ENCODE peak calls at places on chromosomes 3 and 15, in five cellular contexts. O, H, Y, T and Q are unnamed samples.

GRCh38 chr3:186640473-186640818 is 247 bp downstream of the FETUB start:
- DNase-seq in O (no peak), H (no peak), Y (no peak), T (peak), Q (no peak)

GRCh38 chr3:51075221-51075775 is 309.8 kb upstream of the MANF start:
- DNase-seq in O (no peak), H (no peak), Y (no peak), T (no peak), Q (no peak)

GRCh38 chr3:98954242-98954641 is 52.7 kb upstream of the DCBLD2 start:
- DNase-seq in O (no peak), H (no peak), Y (no peak), T (peak), Q (no peak)

GRCh38 chr15:23566070-23567050 is 886 bp downstream of the MKRN3 start:
- DNase-seq in O (no peak), H (no peak), Y (no peak), T (peak), Q (no peak)

GRCh38 chr3:157581331-157581730 is 78.1 kb upstream of the VEPH1 start:
- DNase-seq in O (no peak), H (no peak), Y (no peak), T (peak), Q (no peak)

GRCh38 chr15:33226559-33227181 is 32.2 kb upstream of the FMN1 start:
- DNase-seq in O (no peak), H (peak), Y (no peak), T (peak), Q (no peak)

GRCh38 chr3:152348436-152349177 is 79.9 kb downstream of the MBNL1 start:
- DNase-seq in O (no peak), H (no peak), Y (no peak), T (peak), Q (no peak)

GRCh38 chr3:40086890-40087884 is 222.3 kb upstream of the EIF1B start:
- DNase-seq in O (peak), H (peak), Y (no peak), T (no peak), Q (no peak)

GRCh38 chr3:129485681-129486056 is 42.8 kb upstream of the RHO start:
- DNase-seq in O (peak), H (peak), Y (no peak), T (peak), Q (no peak)

GRCh38 chr15:51888593-51889195 is 59.2 kb downstream of the TMOD3 start:
- DNase-seq in O (no peak), H (no peak), Y (no peak), T (no peak), Q (no peak)

GRCh38 chr15:67256051-67256450 is 1.5 kb downstream of the IQCH start:
- DNase-seq in O (no peak), H (no peak), Y (no peak), T (no peak), Q (no peak)

GRCh38 chr15:71342658-71343057 is 227.4 kb downstream of the THSD4 start:
- DNase-seq in O (no peak), H (no peak), Y (no peak), T (no peak), Q (no peak)

GRCh38 chr3:86578071-86578470 is 412.9 kb downstream of the VGLL3 start:
- DNase-seq in O (no peak), H (no peak), Y (no peak), T (no peak), Q (no peak)

GRCh38 chr3:66303556-66303955 is 82.8 kb downstream of the SLC25A26 start:
- DNase-seq in O (no peak), H (no peak), Y (no peak), T (no peak), Q (no peak)

GRCh38 chr3:144590854-144591253 is 619.2 kb downstream of the DIPK2A start:
- DNase-seq in O (no peak), H (no peak), Y (no peak), T (peak), Q (no peak)

GRCh38 chr3:186458306-186459107 is 85.7 kb downstream of the CRYGS start:
- DNase-seq in O (no peak), H (no peak), Y (no peak), T (no peak), Q (no peak)

GRCh38 chr3:23659274-23659673 is 146.5 kb upstream of the UBE2E1 start:
- DNase-seq in O (no peak), H (no peak), Y (no peak), T (no peak), Q (no peak)

GRCh38 chr3:147906275-147906674 is 497.1 kb downstream of the ZIC1 start:
- DNase-seq in O (no peak), H (no peak), Y (no peak), T (peak), Q (no peak)

GRCh38 chr3:177931346-177931745 is 604.9 kb upstream of the KCNMB2 start:
- DNase-seq in O (no peak), H (no peak), Y (no peak), T (no peak), Q (no peak)

GRCh38 chr3:177929310-177929709 is 606.9 kb upstream of the KCNMB2 start:
- DNase-seq in O (no peak), H (no peak), Y (no peak), T (peak), Q (no peak)

GRCh38 chr3:177932750-177933660 is 603.2 kb upstream of the KCNMB2 start:
- DNase-seq in O (no peak), H (no peak), Y (no peak), T (peak), Q (no peak)

GRCh38 chr3:177932346-177932745 is 603.9 kb upstream of the KCNMB2 start:
- DNase-seq in O (no peak), H (no peak), Y (no peak), T (no peak), Q (no peak)

DNA sequence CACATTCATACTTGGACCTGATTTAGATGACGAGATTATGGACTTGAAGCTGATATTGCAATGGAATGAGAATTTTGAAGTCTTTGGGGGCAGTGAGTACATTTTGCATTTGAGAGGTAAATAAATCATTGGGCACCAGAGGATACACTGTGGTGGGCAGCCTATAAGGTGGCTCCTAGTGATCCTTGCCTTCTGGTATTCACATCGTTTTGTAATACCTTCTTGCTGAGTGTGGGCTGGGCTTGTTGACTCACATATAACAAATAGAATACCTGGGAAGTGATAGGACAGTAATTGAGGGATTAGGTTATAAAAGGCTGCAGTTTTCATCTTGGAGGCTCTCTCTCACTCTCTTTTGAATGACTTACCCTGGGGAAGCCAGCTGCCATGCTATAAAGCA is 605.5 kb upstream of the KCNMB2 start:
- DNase-seq in O (no peak), H (no peak), Y (no peak), T (no peak), Q (no peak)
- TF ChIP-seq CTCF in O (no peak), H (no peak), Y (no peak), T (no peak), Q (no peak)

GRCh38 chr15:96586901-96587300 is 256.4 kb downstream of the NR2F2 start:
- DNase-seq in O (no peak), H (no peak), Y (no peak), T (no peak), Q (no peak)

GRCh38 chr15:96578393-96578792 is 247.9 kb downstream of the NR2F2 start:
- DNase-seq in O (no peak), H (no peak), Y (no peak), T (no peak), Q (no peak)

GRCh38 chr15:96582473-96582872 is 252.0 kb downstream of the NR2F2 start:
- DNase-seq in O (no peak), H (no peak), Y (no peak), T (no peak), Q (no peak)

GRCh38 chr15:96585634-96586386 is 255.3 kb downstream of the NR2F2 start:
- DNase-seq in O (no peak), H (no peak), Y (no peak), T (peak), Q (no peak)

GRCh38 chr15:96583671-96584070 is 253.2 kb downstream of the NR2F2 start:
- DNase-seq in O (no peak), H (no peak), Y (no peak), T (no peak), Q (no peak)
- TF ChIP-seq CTCF in O (peak), H (no peak), Y (no peak), T (no peak), Q (no peak)

GRCh38 chr3:184132947-184133346 is 2.2 kb upstream of the EIF2B5 start:
- DNase-seq in O (no peak), H (no peak), Y (no peak), T (no peak), Q (no peak)

GRCh38 chr3:184126006-184126405 is 9.2 kb upstream of the EIF2B5 start:
- DNase-seq in O (no peak), H (no peak), Y (no peak), T (no peak), Q (no peak)

GRCh38 chr3:184134746-184135148 is 411 bp upstream of the EIF2B5 start:
- DNase-seq in O (no peak), H (no peak), Y (no peak), T (no peak), Q (no peak)

GRCh38 chr3:184133840-184134745 is 1.1 kb upstream of the EIF2B5 start:
- DNase-seq in O (peak), H (peak), Y (peak), T (peak), Q (peak)

GRCh38 chr3:184129012-184129411 is 6.1 kb upstream of the EIF2B5 start:
- DNase-seq in O (no peak), H (peak), Y (peak), T (peak), Q (no peak)
- TF ChIP-seq CTCF in O (no peak), H (no peak), Y (peak), T (peak), Q (peak)

GRCh38 chr3:196638922-196639516 is 475 bp upstream of the NRROS start:
- DNase-seq in O (no peak), H (no peak), Y (peak), T (peak), Q (no peak)

GRCh38 chr3:196634224-196634623 is 5.3 kb upstream of the NRROS start:
- DNase-seq in O (no peak), H (peak), Y (no peak), T (no peak), Q (no peak)

GRCh38 chr3:196634851-196635250 is 4.6 kb upstream of the NRROS start:
- DNase-seq in O (no peak), H (no peak), Y (no peak), T (no peak), Q (no peak)

GRCh38 chr3:196633658-196634151 is 5.8 kb upstream of the NRROS start:
- DNase-seq in O (no peak), H (no peak), Y (no peak), T (no peak), Q (no peak)

DNA sequence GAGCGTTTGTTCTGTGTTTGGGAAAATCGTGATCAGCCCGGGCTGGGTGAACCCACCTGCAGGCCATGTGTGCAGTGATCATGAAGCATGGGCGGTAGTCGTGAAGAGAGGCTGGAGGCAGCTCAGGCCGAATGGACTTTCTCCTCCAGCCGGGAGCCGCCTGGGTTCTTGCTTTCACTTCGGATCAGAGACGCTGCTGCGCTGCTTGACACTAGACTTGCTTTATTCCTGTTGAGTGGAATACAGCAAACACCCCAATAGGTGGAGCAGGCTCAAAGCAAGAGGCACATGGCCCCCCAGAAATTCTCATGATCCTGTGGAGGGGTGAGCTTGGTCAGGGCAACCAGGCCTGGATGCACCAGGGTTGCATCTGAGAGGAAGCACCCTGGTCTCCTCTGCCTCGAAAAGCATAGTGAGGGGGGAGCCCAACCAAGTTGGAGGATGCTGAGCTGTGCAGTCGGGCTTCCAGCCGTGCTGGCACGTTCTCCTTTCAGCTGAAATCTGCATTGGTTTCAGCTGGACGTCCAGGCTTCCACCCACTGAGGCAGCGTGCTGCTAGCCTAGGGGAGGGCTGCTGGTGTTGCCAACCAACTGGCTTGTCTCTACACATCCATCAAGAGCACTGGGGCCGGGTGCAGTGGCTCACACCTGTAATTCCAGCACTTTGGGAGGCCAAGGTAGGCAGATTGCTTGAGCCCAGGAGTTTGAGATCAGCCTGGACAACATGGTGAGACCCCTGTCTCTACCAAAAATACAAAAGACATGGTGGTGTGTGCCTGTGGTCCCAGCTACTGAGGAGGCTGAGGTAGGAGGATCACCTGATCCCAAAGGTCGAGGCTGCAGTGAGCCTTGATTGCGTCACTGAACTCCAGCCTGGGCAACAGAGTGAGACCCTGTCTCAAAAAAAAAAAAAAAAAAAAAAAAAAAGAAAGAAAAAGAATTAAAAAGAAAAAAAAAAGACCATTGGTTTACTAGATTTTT is 2.8 kb upstream of the NRROS start:
- DNase-seq in O (peak), H (no peak), Y (no peak), T (no peak), Q (no peak)
- TF ChIP-seq CTCF in O (no peak), H (no peak), Y (no peak), T (no peak), Q (no peak)

GRCh38 chr15:43299411-43299810 is 31.0 kb downstream of the LCMT2 start:
- DNase-seq in O (no peak), H (no peak), Y (no peak), T (no peak), Q (no peak)

GRCh38 chr15:43302155-43302554 is 28.2 kb downstream of the LCMT2 start:
- DNase-seq in O (no peak), H (no peak), Y (no peak), T (no peak), Q (no peak)

GRCh38 chr15:43294091-43294706 is 27.5 kb upstream of the TGM5 start:
- DNase-seq in O (no peak), H (no peak), Y (no peak), T (no peak), Q (no peak)

DNA sequence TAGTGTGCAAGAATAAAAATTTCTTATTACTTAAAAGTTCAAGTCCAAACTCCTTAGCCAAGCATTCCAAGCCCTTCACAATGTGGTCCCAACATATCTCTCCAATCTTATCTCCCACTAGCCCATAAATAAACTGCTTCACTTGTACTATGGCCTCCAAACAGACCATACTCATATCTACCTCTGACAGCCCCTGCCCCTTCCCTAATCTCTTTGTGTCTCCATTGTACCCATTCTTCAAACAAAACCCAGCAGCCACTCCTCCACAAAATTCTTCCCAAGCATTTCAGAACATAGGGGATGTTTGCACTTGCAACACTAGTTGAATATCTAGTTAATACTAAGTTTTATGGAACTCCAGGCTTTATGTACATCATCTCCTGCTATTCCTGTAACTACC is 30.5 kb downstream of the LCMT2 start:
- DNase-seq in O (no peak), H (no peak), Y (no peak), T (no peak), Q (no peak)
- TF ChIP-seq CTCF in O (no peak), H (no peak), Y (no peak), T (no peak), Q (no peak)

GRCh38 chr3:10308678-10309077 is 12.2 kb downstream of the SEC13 start:
- DNase-seq in O (no peak), H (no peak), Y (no peak), T (no peak), Q (no peak)
- TF ChIP-seq CTCF in O (no peak), H (no peak), Y (no peak), T (no peak), Q (no peak)